ENCODE peak calls at places on chromosomes 3 and 15, in eight cellular contexts. T is fibroblast of mammary gland, P is endothelial cell of umbilical vein, O is lung, I is pancreas, F is progenitor cell of endocrine pancreas, U is heart left ventricle, S is neural progenitor cell. Y is an unnamed sample.

GRCh38 chr15:41893422-41894250 is at the start of gene SPTBN5:
- DNase-seq in T (no peak), P (no peak), O (no peak), I (peak; percentile 71), F (no peak), U (no peak), S (no peak), Y (no peak)

GRCh38 chr15:29825205-29825604 is 2.9 kb upstream of the TJP1 start:
- DNase-seq in T (no peak), P (peak; percentile 53), O (no peak), I (no peak), F (no peak), U (no peak), S (no peak), Y (no peak)

GRCh38 chr3:31462050-31462569 is 70.6 kb upstream of the STT3B start:
- DNase-seq in T (no peak), P (peak; percentile 40), O (no peak), I (no peak), F (no peak), U (no peak), S (no peak), Y (no peak)

GRCh38 chr3:187132666-187133065 is 6.6 kb downstream of the RPL39L start:
- DNase-seq in T (no peak), P (no peak), O (no peak), I (no peak), F (no peak), U (no peak), S (no peak), Y (no peak)

GRCh38 chr3:71583569-71584215 is at the start of gene FOXP1:
- DNase-seq in T (peak; percentile 63), P (peak; percentile 79), O (peak; percentile 75), I (peak; percentile 87), F (peak; percentile 67), U (peak; percentile 86), S (peak; percentile 87), Y (peak; percentile 73)

GRCh38 chr15:82875411-82876003 is 66.1 kb downstream of the WHAMM start:
- DNase-seq in T (peak; percentile 81), P (no peak), O (no peak), I (no peak), F (no peak), U (no peak), S (no peak), Y (no peak)

GRCh38 chr3:197381371-197381770 is 83.0 kb upstream of the DLG1 start:
- DNase-seq in T (no peak), P (no peak), O (no peak), I (no peak), F (no peak), U (no peak), S (no peak), Y (no peak)

GRCh38 chr15:59116141-59116540 is 11.2 kb downstream of the CCNB2 start:
- DNase-seq in T (peak; percentile 32), P (no peak), O (no peak), I (no peak), F (no peak), U (no peak), S (no peak), Y (no peak)

GRCh38 chr3:25473246-25473645 is 45.2 kb downstream of the RARB start:
- DNase-seq in T (no peak), P (no peak), O (no peak), I (no peak), F (no peak), U (no peak), S (peak; percentile 15), Y (no peak)

GRCh38 chr3:58066842-58067241 is 58.6 kb downstream of the FLNB start:
- DNase-seq in T (peak; percentile 64), P (peak; percentile 35), O (no peak), I (no peak), F (no peak), U (no peak), S (no peak), Y (no peak)

GRCh38 chr3:151789853-151790463 is 24.0 kb upstream of the AADAC start:
- DNase-seq in T (peak; percentile 35), P (no peak), O (no peak), I (no peak), F (no peak), U (no peak), S (no peak), Y (no peak)

GRCh38 chr15:68609618-68610017 is 30.8 kb downstream of the CORO2B start:
- DNase-seq in T (peak; percentile 97), P (no peak), O (no peak), I (no peak), F (no peak), U (peak; percentile 84), S (no peak), Y (peak; percentile 51)

GRCh38 chr3:185337231-185337816 is 25.6 kb upstream of the MAP3K13 start:
- DNase-seq in T (no peak), P (no peak), O (no peak), I (no peak), F (no peak), U (no peak), S (no peak), Y (no peak)

GRCh38 chr3:136838641-136839555 is 20.0 kb downstream of the SLC35G2 start:
- DNase-seq in T (peak; percentile 59), P (peak; percentile 88), O (no peak), I (no peak), F (no peak), U (no peak), S (no peak), Y (no peak)

GRCh38 chr15:86653344-86654192 is 573.9 kb downstream of the AGBL1 start:
- DNase-seq in T (no peak), P (no peak), O (no peak), I (no peak), F (no peak), U (no peak), S (no peak), Y (no peak)

GRCh38 chr3:145842302-145842897 is 318.6 kb downstream of the PLOD2 start:
- DNase-seq in T (no peak), P (no peak), O (no peak), I (no peak), F (no peak), U (no peak), S (no peak), Y (no peak)

GRCh38 chr3:122295286-122295685 is 29.8 kb upstream of the CSTA start:
- DNase-seq in T (no peak), P (no peak), O (no peak), I (no peak), F (no peak), U (no peak), S (no peak), Y (no peak)

DNA sequence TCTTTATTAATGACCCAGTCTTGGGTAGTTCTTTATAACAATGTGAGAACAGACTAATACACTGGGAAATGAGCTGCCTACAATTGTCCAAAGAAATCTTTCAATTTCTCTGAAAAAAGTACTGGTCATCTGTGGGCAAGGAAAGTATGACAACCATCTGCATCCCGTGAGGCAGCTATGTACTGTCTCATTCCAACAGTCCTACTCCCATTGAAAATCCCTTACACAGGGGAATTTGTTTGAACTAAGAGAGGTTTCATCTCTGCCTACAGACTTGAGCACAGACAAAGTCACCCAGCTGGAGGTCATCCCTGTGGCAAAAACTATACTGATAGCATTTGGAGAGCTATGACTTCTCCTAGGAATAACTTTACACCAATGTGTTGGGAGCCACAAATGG is 27.1 kb downstream of the SHC4 start:
- DNase-seq in T (peak; percentile 58), P (no peak), O (no peak), I (no peak), F (no peak), U (no peak), S (no peak), Y (no peak)
- TF ChIP-seq CTCF in T (no peak), P (no peak), O (no peak), I (no peak), F (no peak), U (no peak), S (no peak), Y (no peak)

DNA sequence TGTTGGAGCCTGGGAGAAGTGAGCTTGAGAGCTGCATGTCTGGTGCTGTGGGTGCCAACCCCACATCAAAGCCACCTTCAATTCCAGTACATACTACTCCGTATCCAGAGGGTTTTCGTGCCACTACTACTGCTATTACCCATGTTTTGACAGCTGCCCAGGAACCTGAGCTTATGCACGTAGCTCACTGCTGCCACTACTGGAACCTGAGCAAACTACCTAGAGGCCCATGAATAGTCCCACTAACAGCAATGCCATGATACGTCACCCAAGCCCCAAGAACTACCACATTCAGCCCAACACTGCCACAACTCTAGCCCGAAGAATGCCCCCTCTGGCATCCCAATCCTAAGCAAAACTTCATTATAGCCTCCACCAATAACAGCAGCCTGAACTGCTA is 215.2 kb upstream of the BCHE start:
- DNase-seq in T (no peak), P (no peak), O (no peak), I (no peak), F (no peak), U (no peak), S (peak; percentile 27), Y (no peak)
- TF ChIP-seq CTCF in T (no peak), P (no peak), O (no peak), I (no peak), F (peak; percentile 8), U (no peak), S (peak; percentile 37), Y (no peak)

DNA sequence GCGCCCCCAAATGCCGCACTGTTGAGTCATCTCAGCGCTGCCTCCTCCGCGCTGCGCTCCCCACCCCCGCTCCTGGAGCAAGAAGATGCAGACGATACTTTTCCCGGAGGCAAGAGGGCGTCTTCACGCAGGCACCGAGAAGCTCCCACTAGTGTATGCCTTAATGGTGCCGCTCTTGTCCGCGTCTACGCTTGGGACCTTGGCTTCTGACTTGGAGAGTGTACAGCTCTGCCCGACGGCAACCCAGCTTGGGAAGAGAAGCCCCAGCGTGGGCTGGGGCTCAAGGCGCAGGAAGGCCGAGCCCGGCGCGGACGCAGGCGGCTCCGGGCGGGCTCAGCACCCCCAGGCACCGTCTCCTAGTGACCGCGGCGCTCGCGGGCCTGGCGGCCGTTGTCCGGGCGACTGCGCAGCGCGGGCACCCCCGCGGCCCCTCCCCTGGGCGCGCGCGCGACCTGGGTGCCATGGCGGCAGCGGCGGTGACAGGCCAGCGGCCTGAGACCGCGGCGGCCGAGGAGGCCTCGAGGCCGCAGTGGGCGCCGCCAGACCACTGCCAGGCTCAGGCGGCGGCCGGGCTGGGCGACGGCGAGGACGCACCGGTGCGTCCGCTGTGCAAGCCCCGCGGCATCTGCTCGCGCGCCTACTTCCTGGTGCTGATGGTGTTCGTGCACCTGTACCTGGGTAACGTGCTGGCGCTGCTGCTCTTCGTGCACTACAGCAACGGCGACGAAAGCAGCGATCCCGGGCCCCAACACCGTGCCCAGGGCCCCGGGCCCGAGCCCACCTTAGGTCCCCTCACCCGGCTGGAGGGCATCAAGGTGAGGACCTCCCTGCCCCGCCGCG is at the start of gene P4HTM:
- DNase-seq in T (peak; percentile 89), P (peak; percentile 93), O (peak; percentile 80), I (peak; percentile 86), F (peak; percentile 54), U (peak; percentile 92), S (peak; percentile 89), Y (peak; percentile 78)
- TF ChIP-seq CTCF in T (peak; percentile 47), P (no peak), O (peak; percentile 27), I (peak; percentile 7), F (peak; percentile 32), U (no peak), S (peak; percentile 42), Y (peak; percentile 10)

DNA sequence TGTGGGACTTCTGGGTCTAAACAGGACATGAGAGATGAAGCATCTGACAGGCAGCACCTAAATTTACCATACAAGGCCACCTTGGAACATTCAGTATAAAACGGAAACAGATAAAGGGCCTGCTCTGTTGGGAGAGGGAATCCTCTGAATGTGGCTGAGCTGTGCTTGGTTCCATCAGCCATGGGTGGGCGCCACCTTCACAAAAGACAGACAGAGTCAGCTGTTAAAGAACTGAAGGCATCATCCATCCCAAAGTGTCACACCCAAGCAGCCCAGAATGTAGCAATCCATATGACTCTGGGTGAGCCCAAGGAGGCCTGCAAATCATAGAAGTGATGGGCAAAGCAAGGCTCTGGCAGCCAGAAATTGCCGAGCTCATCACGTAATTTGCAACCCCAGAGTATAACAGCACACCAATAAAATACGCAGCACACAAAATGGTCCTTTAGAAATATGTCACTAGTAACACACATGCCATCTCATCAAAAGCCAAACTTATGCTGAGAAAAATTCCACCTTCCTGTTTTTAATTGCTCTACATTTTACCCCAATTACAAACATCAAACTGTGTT is 24.8 kb upstream of the RBP1 start:
- DNase-seq in T (no peak), P (no peak), O (no peak), I (no peak), F (no peak), U (no peak), S (peak; percentile 54), Y (no peak)
- TF ChIP-seq CTCF in T (peak; percentile 19), P (no peak), O (no peak), I (no peak), F (peak; percentile 31), U (no peak), S (peak; percentile 59), Y (peak; percentile 24)

Y was measured in nephron progenitor cell.